ENCODE peak calls at places on chromosome 12, in eight cellular contexts. R is esophagus squamous epithelium, C is iPS DF 6.9, K is AG08395, T is HEK293T, M is GM23248, A is 8988T, I is M059J. Y is an unnamed sample.
A peak's percentile ranks its signal among the peaks of the same experiment; 100 is the strongest.

GRCh38 chr12:21526721-21527345 is 737 bp downstream of the SPX start:
- DNase-seq in C (no peak), M (no peak), A (no peak), K (no peak), T (no peak), R (no peak), I (no peak), Y (no peak)

GRCh38 chr12:6539276-6540134 is 5.2 kb downstream of the GAPDH start:
- DNase-seq in A (no peak), T (no peak), K (no peak), I (peak; percentile 50), R (no peak), C (no peak), M (peak; percentile 38), Y (no peak)

GRCh38 chr12:89501793-89502192 is 22.8 kb downstream of the GALNT4 start:
- DNase-seq in K (no peak), M (no peak), C (no peak), T (no peak), R (no peak), I (no peak), A (no peak), Y (no peak)

GRCh38 chr12:75964150-75964549 is 67.4 kb downstream of the PHLDA1 start:
- DNase-seq in A (no peak), T (no peak), I (no peak), K (no peak), R (no peak), M (no peak), C (no peak), Y (no peak)

GRCh38 chr12:123106640-123107359 is 44.1 kb downstream of the PITPNM2 start:
- DNase-seq in C (no peak), I (peak; percentile 45), T (no peak), R (no peak), M (no peak), K (no peak), A (no peak), Y (no peak)

GRCh38 chr12:32116897-32117296 is 10.2 kb downstream of the BICD1 start:
- DNase-seq in R (no peak), M (peak; percentile 47), A (no peak), T (no peak), I (peak; percentile 68), K (no peak), C (no peak), Y (no peak)

GRCh38 chr12:106919910-106920544 is 35.7 kb upstream of the TMEM263 start:
- DNase-seq in A (no peak), R (no peak), C (no peak), T (peak; percentile 53), I (peak; percentile 47), M (peak; percentile 69), K (peak; percentile 62), Y (no peak)

GRCh38 chr12:84201976-84202375 is 710.6 kb downstream of the SLC6A15 start:
- DNase-seq in A (no peak), R (no peak), K (no peak), M (no peak), C (no peak), T (no peak), I (no peak), Y (no peak)

GRCh38 chr12:47165934-47166333 is 86.2 kb upstream of the AMIGO2 start:
- DNase-seq in T (no peak), M (no peak), A (no peak), I (no peak), R (no peak), K (no peak), C (no peak), Y (no peak)

GRCh38 chr12:132729541-132730320 is 19.1 kb downstream of the PGAM5 start:
- DNase-seq in T (no peak), I (peak; percentile 39), C (no peak), R (no peak), M (peak; percentile 55), A (no peak), K (no peak), Y (peak; percentile 28)

Y was measured in occipital lobe.